ENCODE peak calls at places on chromosomes 16 and 17, in six cellular contexts. F, W, P, O, D and B are unnamed samples.

GRCh38 chr16:57781741-57782606 is 20.3 kb downstream of the KIFC3 start:
- DNase-seq in P (no peak), O (no peak), D (no peak), W (no peak), F (peak; percentile 43), B (peak; percentile 33)

GRCh38 chr16:68406458-68407041 is 41.8 kb downstream of the SMPD3 start:
- DNase-seq in P (no peak), O (no peak), W (no peak), D (no peak), F (peak; percentile 54), B (no peak)

GRCh38 chr17:57782642-57783337 is 37.7 kb upstream of the CCDC182 start:
- DNase-seq in F (no peak), P (no peak), O (no peak), W (no peak), D (no peak), B (no peak)

GRCh38 chr16:56451753-56452689 is 667 bp downstream of the OGFOD1 start:
- DNase-seq in O (peak; percentile 15), W (peak; percentile 11), P (peak; percentile 54), F (peak; percentile 31), D (peak; percentile 85), B (peak; percentile 14)

GRCh38 chr17:48492401-48493298 is 38.2 kb downstream of the HOXB1 start:
- DNase-seq in F (peak; percentile 74), D (peak; percentile 77), P (peak; percentile 38), W (peak; percentile 66), O (peak; percentile 76), B (peak; percentile 69)

GRCh38 chr17:7748098-7748775 is 30.7 kb downstream of the DNAH2 start:
- DNase-seq in O (no peak), F (peak; percentile 30), W (no peak), P (no peak), D (no peak), B (no peak)

GRCh38 chr17:8857919-8858318 is 9.6 kb downstream of the PIK3R6 start:
- DNase-seq in O (no peak), D (no peak), P (no peak), W (no peak), F (peak; percentile 42), B (no peak)

GRCh38 chr16:83705856-83706255 is 101.9 kb upstream of the HSBP1 start:
- DNase-seq in W (no peak), F (no peak), O (no peak), D (no peak), P (no peak), B (no peak)

GRCh38 chr17:21285164-21286065 is 904 bp downstream of the MAP2K3 start:
- DNase-seq in O (no peak), P (peak; percentile 56), W (no peak), F (peak; percentile 51), D (peak; percentile 46), B (no peak)

GRCh38 chr16:66406534-66407368 is 20.3 kb upstream of the BEAN1 start:
- DNase-seq in P (peak; percentile 89), O (peak; percentile 80), D (peak; percentile 65), F (peak; percentile 49), W (peak; percentile 83), B (peak; percentile 91)
- TF ChIP-seq POLR2A in P (no peak), O (no peak), D (no peak), F (no peak), W (peak; percentile 37), B (peak; percentile 35)

DNA sequence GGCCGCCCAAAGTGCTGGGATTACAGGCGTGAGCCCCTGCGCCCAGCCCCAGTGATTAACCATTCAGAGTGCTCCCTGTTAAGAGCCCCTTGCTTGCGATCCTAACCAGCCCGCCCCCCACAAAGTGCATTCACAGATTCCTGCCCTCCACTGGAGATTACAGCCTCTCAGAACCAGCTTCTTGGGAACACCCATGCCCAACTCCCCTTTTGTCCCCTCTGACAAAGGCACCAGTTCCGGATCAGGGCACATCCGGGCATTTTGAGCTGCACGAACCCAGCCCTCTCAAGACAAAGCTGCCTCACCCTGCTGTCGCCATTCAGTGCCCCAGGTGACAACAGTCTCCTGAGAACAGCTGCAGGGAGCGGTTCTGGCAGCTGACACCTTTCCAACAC is 848 bp upstream of the KRT19 start:
- DNase-seq in P (no peak), F (no peak), W (no peak), D (peak; percentile 28), O (no peak), B (no peak)
- TF ChIP-seq POLR2A in P (no peak), F (no peak), W (no peak), D (no peak), O (no peak), B (no peak)

GRCh38 chr17:28725166-28725659 is 820 bp downstream of the TLCD1 start:
- DNase-seq in W (peak; percentile 88), F (peak; percentile 65), P (no peak), D (peak; percentile 68), O (no peak), B (no peak)
- TF ChIP-seq POLR2A in W (peak; percentile 56), F (no peak), P (no peak), D (peak; percentile 67), O (peak; percentile 91), B (no peak)

GRCh38 chr17:19361326-19361725 is 1.2 kb downstream of the B9D1 start:
- DNase-seq in D (peak; percentile 29), O (no peak), F (no peak), P (no peak), W (no peak), B (no peak)

GRCh38 chr17:19361975-19362292 is 589 bp downstream of the B9D1 start:
- DNase-seq in F (no peak), P (no peak), O (no peak), D (no peak), W (peak; percentile 40), B (no peak)

GRCh38 chr17:19360772-19361171 is 1.8 kb downstream of the B9D1 start:
- DNase-seq in P (no peak), F (no peak), D (no peak), W (no peak), O (no peak), B (no peak)

GRCh38 chr17:19359151-19359550 is 3.4 kb downstream of the B9D1 start:
- DNase-seq in O (no peak), F (no peak), W (no peak), P (no peak), D (no peak), B (no peak)

GRCh38 chr17:19359856-19360255 is 2.7 kb downstream of the B9D1 start:
- DNase-seq in O (no peak), W (no peak), D (no peak), F (no peak), P (no peak), B (no peak)
- TF ChIP-seq POLR2A in O (no peak), W (no peak), D (no peak), F (no peak), P (no peak), B (no peak)

DNA sequence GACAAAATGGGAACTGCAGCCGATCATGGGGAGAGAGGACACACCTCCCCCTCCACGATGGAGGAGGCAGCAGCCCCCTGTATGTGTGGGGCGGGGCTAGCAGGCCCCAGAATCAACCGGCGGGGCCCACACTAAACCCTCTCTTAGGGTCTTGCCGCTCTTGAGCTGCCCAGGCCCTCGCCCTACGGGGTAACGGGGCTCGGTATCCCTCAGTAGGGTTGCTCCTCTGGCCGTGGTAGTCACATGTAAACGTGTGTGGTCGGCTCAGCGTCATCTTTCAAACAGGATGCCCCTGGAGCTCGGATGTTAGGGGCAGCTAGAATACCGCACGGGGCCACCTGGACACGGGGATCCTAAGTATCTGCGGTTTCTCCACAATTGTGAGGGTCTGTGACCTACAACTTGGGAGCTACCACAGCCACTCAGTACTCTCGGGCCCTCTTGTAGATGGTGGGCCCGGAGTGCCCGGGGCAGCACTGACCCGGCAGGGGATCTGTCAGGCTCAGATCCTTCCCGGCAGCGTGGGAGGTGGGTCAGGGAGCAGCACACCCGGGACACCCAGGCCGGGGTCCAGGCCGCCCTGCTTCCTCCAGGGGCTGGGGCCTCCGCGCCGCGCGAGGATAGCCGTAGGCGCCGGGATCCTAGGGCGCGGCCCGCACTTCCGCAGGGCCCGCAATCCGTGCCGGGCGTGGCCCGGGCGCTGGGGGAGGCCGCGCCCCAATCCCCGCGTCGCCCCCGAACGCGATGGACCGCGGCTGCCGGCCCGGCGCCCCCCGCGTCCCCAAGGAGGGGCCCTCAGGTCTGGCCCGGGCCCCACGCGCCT is 771 bp downstream of the ARHGDIA start:
- DNase-seq in F (peak; percentile 69), D (peak; percentile 62), P (peak; percentile 48), W (peak; percentile 69), O (no peak), B (no peak)
- TF ChIP-seq POLR2A in F (peak; percentile 19), D (no peak), P (peak; percentile 16), W (peak; percentile 34), O (no peak), B (no peak)

DNA sequence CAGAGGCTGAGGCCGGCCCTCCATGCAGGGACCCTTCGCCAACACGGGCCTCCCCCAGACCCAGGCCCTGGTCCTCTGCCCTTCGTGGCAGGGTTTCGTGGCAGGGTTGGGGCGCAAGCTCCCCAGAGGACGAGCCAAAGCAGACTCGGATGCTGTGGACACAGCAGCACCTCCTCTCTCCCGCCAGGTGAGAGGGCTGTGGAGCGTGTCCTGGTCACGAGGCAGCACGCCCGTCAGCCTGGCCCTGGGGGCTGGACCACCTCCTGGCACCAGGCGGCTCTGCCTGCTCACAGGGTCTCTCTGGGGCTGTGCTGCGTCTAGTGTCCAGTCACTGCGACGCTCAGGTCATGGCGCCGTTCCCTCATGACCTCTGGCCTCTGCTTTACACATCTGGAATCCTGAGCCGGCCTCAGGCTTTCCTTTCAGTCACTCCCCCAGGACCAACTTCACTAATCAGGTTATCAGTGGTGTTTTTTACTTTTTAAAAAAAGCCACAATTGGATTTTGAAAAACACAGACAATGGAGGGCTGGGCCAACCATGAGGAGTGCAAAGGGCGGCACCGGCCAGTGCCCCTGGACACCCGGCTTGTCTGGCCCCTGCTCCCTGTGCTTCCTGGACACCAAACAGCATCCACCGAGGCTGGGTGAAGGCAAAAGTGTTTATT is 5.4 kb downstream of the NDUFAF8 start:
- DNase-seq in W (no peak), P (no peak), O (no peak), D (no peak), F (no peak), B (no peak)
- TF ChIP-seq POLR2A in W (no peak), P (no peak), O (no peak), D (peak; percentile 42), F (no peak), B (no peak)

GRCh38 chr16:88631920-88632586 is 6.3 kb upstream of the IL17C start:
- DNase-seq in W (no peak), P (no peak), F (no peak), D (no peak), O (no peak), B (no peak)
- TF ChIP-seq POLR2A in W (no peak), P (no peak), F (no peak), D (no peak), O (no peak), B (no peak)